ENCODE peak calls at places on chromosomes 5 and 9, in five cellular contexts. D is Kasumi-1, C is AG20443, K is nephron progenitor cell, H is GM10248. J is an unnamed sample.
A peak's percentile ranks its signal among the peaks of the same experiment; 100 is the strongest.

GRCh38 chr9:37025381-37026084 is 8.5 kb downstream of the PAX5 start:
- DNase-seq in K (peak; percentile 22), H (no peak), C (no peak), D (peak; percentile 15), J (no peak)

GRCh38 chr5:123610209-123610608 is 98.2 kb downstream of the CSNK1G3 start:
- DNase-seq in D (peak; percentile 5), H (no peak), C (no peak), K (no peak), J (no peak)

GRCh38 chr5:82332064-82332855 is 54.1 kb upstream of the RPS23 start:
- DNase-seq in C (no peak), H (no peak), D (no peak), K (no peak), J (no peak)

GRCh38 chr9:76521906-76522305 is 62.9 kb downstream of the GCNT1 start:
- DNase-seq in H (no peak), K (no peak), D (no peak), C (no peak), J (no peak)

GRCh38 chr9:127503947-127504886 is 52.9 kb downstream of the LRSAM1 start:
- DNase-seq in D (peak; percentile 84), K (peak; percentile 84), C (peak; percentile 79), H (peak; percentile 78), J (peak; percentile 93)

GRCh38 chr5:35644543-35644942 is 26.9 kb downstream of the SPEF2 start:
- DNase-seq in D (no peak), H (no peak), C (no peak), K (no peak), J (no peak)

GRCh38 chr5:36734422-36734821 is 128.0 kb downstream of the SLC1A3 start:
- DNase-seq in D (peak; percentile 36), K (no peak), C (peak; percentile 35), H (no peak), J (no peak)

GRCh38 chr5:757931-758697 is 26.4 kb downstream of the ZDHHC11B start:
- DNase-seq in K (peak; percentile 59), H (no peak), C (peak; percentile 21), D (peak; percentile 4), J (peak; percentile 85)

GRCh38 chr9:36191290-36191645 is 547 bp downstream of the CLTA start:
- DNase-seq in C (no peak), H (no peak), D (peak; percentile 24), K (peak; percentile 46), J (no peak)

GRCh38 chr5:122559676-122560075 is 215.2 kb upstream of the SNX2 start:
- DNase-seq in K (no peak), H (no peak), C (no peak), D (no peak), J (no peak)

GRCh38 chr5:150778517-150779396 is at the start of gene SMIM3:
- DNase-seq in H (peak; percentile 69), K (peak; percentile 86), C (peak; percentile 90), D (peak; percentile 71), J (peak; percentile 91)

GRCh38 chr9:12289711-12290110 is 403.5 kb upstream of the TYRP1 start:
- DNase-seq in D (no peak), H (no peak), K (no peak), C (no peak), J (no peak)

GRCh38 chr5:129097498-129098296 is 3.1 kb downstream of the ISOC1 start:
- DNase-seq in K (no peak), D (no peak), C (no peak), H (no peak), J (peak; percentile 43)

GRCh38 chr9:107694390-107694789 is 204.8 kb upstream of the KLF4 start:
- DNase-seq in K (no peak), D (no peak), H (no peak), C (no peak), J (no peak)

GRCh38 chr5:16617272-16617973 is 626 bp upstream of the RETREG1 start:
- DNase-seq in C (no peak), H (no peak), K (no peak), D (no peak), J (peak; percentile 56)

GRCh38 chr9:131422241-131422792 is 28.4 kb downstream of the PRRC2B start:
- DNase-seq in H (no peak), D (no peak), C (no peak), K (no peak), J (peak; percentile 54)

GRCh38 chr5:68220914-68221313 is 5.4 kb downstream of the PIK3R1 start:
- DNase-seq in H (no peak), C (no peak), K (no peak), D (no peak), J (no peak)

GRCh38 chr5:84287964-84288363 is 96.7 kb downstream of the EDIL3 start:
- DNase-seq in H (no peak), C (peak; percentile 21), D (peak; percentile 53), K (no peak), J (no peak)

GRCh38 chr9:100938507-100938906 is 90.0 kb upstream of the PLPPR1 start:
- DNase-seq in D (no peak), K (no peak), H (no peak), C (no peak), J (no peak)

GRCh38 chr5:176389114-176389768 is 690 bp downstream of the HIGD2A start:
- DNase-seq in K (no peak), D (peak; percentile 69), H (no peak), C (no peak), J (no peak)

GRCh38 chr5:1200495-1201326 is 684 bp upstream of the SLC6A19 start:
- DNase-seq in D (no peak), H (no peak), K (no peak), C (no peak), J (peak; percentile 34)

GRCh38 chr5:377326-377981 is 55.9 kb downstream of the AHRR start:
- DNase-seq in C (no peak), K (no peak), D (no peak), H (no peak), J (no peak)

GRCh38 chr5:9058666-9059065 is 487.2 kb downstream of the SEMA5A start:
- DNase-seq in D (no peak), H (no peak), K (no peak), C (no peak), J (no peak)

GRCh38 chr5:107593009-107593408 is 77.7 kb downstream of the EFNA5 start:
- DNase-seq in C (no peak), D (no peak), H (no peak), K (no peak), J (no peak)

GRCh38 chr5:174816858-174817257 is 92.5 kb downstream of the MSX2 start:
- DNase-seq in K (no peak), C (no peak), D (no peak), H (no peak), J (no peak)

GRCh38 chr5:72252574-72253155 is 67.4 kb downstream of the MRPS27 start:
- DNase-seq in D (no peak), C (peak; percentile 21), K (no peak), H (no peak), J (no peak)

GRCh38 chr9:504921-505821 is 290.5 kb downstream of the DOCK8 start:
- DNase-seq in K (peak; percentile 55), D (no peak), C (peak; percentile 21), H (peak; percentile 38), J (peak; percentile 65)

GRCh38 chr9:109256381-109256780 is 64.5 kb downstream of the EPB41L4B start:
- DNase-seq in K (no peak), C (no peak), H (no peak), D (no peak), J (no peak)

GRCh38 chr5:148984333-148984732 is 78.5 kb downstream of the SH3TC2 start:
- DNase-seq in K (no peak), D (no peak), C (no peak), H (no peak), J (no peak)

J was measured in Right ventricle myocardium superior.